ENCODE peak calls at places on chromosomes 6 and 20, in eight cellular contexts. U is AG08395; E is ovary; L is HTR-8/SVneo; Y is activated CD4-positive, CD25-positive, alpha-beta regulatory T cell; I is stimulated activated CD4-positive, alpha-beta T cell treated with anti-CD3 and anti-CD28 coated beads, Interleukin-2, amount 100 ng/mL, for 24 hours; N is activated T-cell treated with anti-CD3 and anti-CD28 coated beads for 24 hours; D is GM03348. K is an unnamed sample.

GRCh38 chr6:75993236-75994162 is 79.0 kb downstream of the IMPG1 start:
- DNase-seq in U (no peak), E (no peak), L (no peak), Y (no peak), I (no peak), N (no peak), D (no peak), K (peak; percentile 66)

GRCh38 chr20:32218156-32218900 is 10.6 kb downstream of the POFUT1 start:
- DNase-seq in U (no peak), E (no peak), L (no peak), Y (no peak), I (no peak), N (no peak), D (no peak), K (peak; percentile 38)

GRCh38 chr6:12384417-12384912 is 94.3 kb downstream of the EDN1 start:
- DNase-seq in U (no peak), E (no peak), L (no peak), Y (no peak), I (no peak), N (no peak), D (no peak), K (no peak)

GRCh38 chr20:46721476-46721875 is 12.0 kb downstream of the SLC2A10 start:
- DNase-seq in U (no peak), E (no peak), L (no peak), Y (no peak), I (no peak), N (no peak), D (no peak), K (no peak)

GRCh38 chr20:11987526-11987925 is 69.8 kb downstream of the BTBD3 start:
- DNase-seq in U (no peak), E (no peak), L (no peak), Y (no peak), I (no peak), N (no peak), D (no peak), K (no peak)

GRCh38 chr6:41694815-41695536 is 40.4 kb downstream of the TFEB start:
- DNase-seq in U (no peak), E (no peak), L (no peak), Y (no peak), I (no peak), N (no peak), D (peak; percentile 37), K (no peak)

GRCh38 chr6:84773431-84774173 is 9.2 kb upstream of the TBX18 start:
- DNase-seq in U (peak; percentile 30), E (peak; percentile 10), L (no peak), Y (no peak), I (no peak), N (no peak), D (peak; percentile 46), K (peak; percentile 33)

GRCh38 chr6:57113105-57113504 is 23.1 kb downstream of the ZNF451 start:
- DNase-seq in U (no peak), E (no peak), L (no peak), Y (no peak), I (no peak), N (no peak), D (no peak), K (no peak)

GRCh38 chr6:167851349-167851952 is 24.7 kb downstream of the AFDN start:
- DNase-seq in U (no peak), E (no peak), L (no peak), Y (no peak), I (no peak), N (no peak), D (no peak), K (no peak)

GRCh38 chr6:35638679-35639078 is 50.0 kb downstream of the FKBP5 start:
- DNase-seq in U (no peak), E (no peak), L (no peak), Y (no peak), I (no peak), N (no peak), D (no peak), K (no peak)

GRCh38 chr6:27206806-27207205 is 40.7 kb upstream of the PRSS16 start:
- DNase-seq in U (no peak), E (no peak), L (no peak), Y (no peak), I (no peak), N (no peak), D (no peak), K (no peak)

GRCh38 chr20:31496761-31497295 is 17.4 kb upstream of the HM13 start:
- DNase-seq in U (peak; percentile 62), E (peak; percentile 36), L (no peak), Y (no peak), I (no peak), N (no peak), D (peak; percentile 77), K (peak; percentile 59)

GRCh38 chr6:24197892-24198291 is 71.9 kb downstream of the NRSN1 start:
- DNase-seq in U (no peak), E (no peak), L (no peak), Y (no peak), I (no peak), N (no peak), D (no peak), K (no peak)

K was measured in SJCRH30.